ENCODE peak calls at places on chromosome 6, in nine cellular contexts. One of them, this sample, is unnamed.

GRCh38 chr6:118528129-118528528 is 20.0 kb upstream of the PLN start:
- DNase-seq in fibroblast of pulmonary artery: no peak
- DNase-seq in left ventricle myocardium inferior: no peak
- DNase-seq in nephron progenitor cell: no peak
- DNase-seq in SK-N-SH: no peak
- DNase-seq in CD14-positive monocyte: no peak
- DNase-seq in MCF 10A: no peak
- DNase-seq in prostate gland: no peak
- DNase-seq in foreskin fibroblast: no peak
- DNase-seq in this sample: no peak

GRCh38 chr6:132612449-132613116 is 11.5 kb downstream of the TAAR2 start:
- DNase-seq in nephron progenitor cell: no peak
- DNase-seq in foreskin fibroblast: no peak
- DNase-seq in fibroblast of pulmonary artery: no peak
- DNase-seq in left ventricle myocardium inferior: no peak
- DNase-seq in prostate gland: no peak
- DNase-seq in MCF 10A: no peak
- DNase-seq in SK-N-SH: no peak
- DNase-seq in CD14-positive monocyte: no peak
- DNase-seq in this sample: no peak

GRCh38 chr6:101445527-101445926 is 52.0 kb downstream of the GRIK2 start:
- DNase-seq in MCF 10A: no peak
- DNase-seq in left ventricle myocardium inferior: no peak
- DNase-seq in prostate gland: no peak
- DNase-seq in foreskin fibroblast: peak; percentile 47
- DNase-seq in nephron progenitor cell: no peak
- DNase-seq in fibroblast of pulmonary artery: no peak
- DNase-seq in SK-N-SH: no peak
- DNase-seq in CD14-positive monocyte: no peak
- DNase-seq in this sample: no peak

GRCh38 chr6:56764081-56764566 is 121.4 kb upstream of the DST start:
- DNase-seq in CD14-positive monocyte: no peak
- DNase-seq in fibroblast of pulmonary artery: peak; percentile 64
- DNase-seq in foreskin fibroblast: no peak
- DNase-seq in MCF 10A: peak; percentile 59
- DNase-seq in SK-N-SH: peak; percentile 19
- DNase-seq in prostate gland: no peak
- DNase-seq in nephron progenitor cell: no peak
- DNase-seq in left ventricle myocardium inferior: no peak
- DNase-seq in this sample: no peak

GRCh38 chr6:105680131-105680530 is 277.2 kb upstream of the PREP start:
- DNase-seq in foreskin fibroblast: no peak
- DNase-seq in SK-N-SH: no peak
- DNase-seq in fibroblast of pulmonary artery: no peak
- DNase-seq in nephron progenitor cell: no peak
- DNase-seq in MCF 10A: peak; percentile 11
- DNase-seq in CD14-positive monocyte: no peak
- DNase-seq in prostate gland: no peak
- DNase-seq in left ventricle myocardium inferior: no peak
- DNase-seq in this sample: no peak

GRCh38 chr6:161292145-161292544 is 18.3 kb upstream of the AGPAT4 start:
- DNase-seq in CD14-positive monocyte: no peak
- DNase-seq in nephron progenitor cell: no peak
- DNase-seq in foreskin fibroblast: no peak
- DNase-seq in SK-N-SH: no peak
- DNase-seq in MCF 10A: no peak
- DNase-seq in left ventricle myocardium inferior: no peak
- DNase-seq in prostate gland: no peak
- DNase-seq in fibroblast of pulmonary artery: no peak
- DNase-seq in this sample: no peak

GRCh38 chr6:125899726-125900182 is 56.8 kb upstream of the HINT3 start:
- DNase-seq in SK-N-SH: no peak
- DNase-seq in nephron progenitor cell: no peak
- DNase-seq in fibroblast of pulmonary artery: no peak
- DNase-seq in CD14-positive monocyte: no peak
- DNase-seq in MCF 10A: no peak
- DNase-seq in left ventricle myocardium inferior: no peak
- DNase-seq in prostate gland: no peak
- DNase-seq in foreskin fibroblast: no peak
- DNase-seq in this sample: no peak

GRCh38 chr6:105591053-105591452 is 188.2 kb upstream of the PREP start:
- DNase-seq in prostate gland: no peak
- DNase-seq in left ventricle myocardium inferior: no peak
- DNase-seq in foreskin fibroblast: no peak
- DNase-seq in fibroblast of pulmonary artery: peak; percentile 34
- DNase-seq in MCF 10A: peak; percentile 79
- DNase-seq in nephron progenitor cell: no peak
- DNase-seq in CD14-positive monocyte: no peak
- DNase-seq in SK-N-SH: no peak
- DNase-seq in this sample: peak; percentile 53

GRCh38 chr6:1251198-1252155 is 60.4 kb upstream of the FOXQ1 start:
- DNase-seq in CD14-positive monocyte: no peak
- DNase-seq in left ventricle myocardium inferior: no peak
- DNase-seq in SK-N-SH: no peak
- DNase-seq in prostate gland: no peak
- DNase-seq in fibroblast of pulmonary artery: no peak
- DNase-seq in nephron progenitor cell: no peak
- DNase-seq in MCF 10A: no peak
- DNase-seq in foreskin fibroblast: no peak
- DNase-seq in this sample: no peak

GRCh38 chr6:128570439-128571063 is 50.2 kb upstream of the PTPRK start:
- DNase-seq in MCF 10A: peak; percentile 32
- DNase-seq in SK-N-SH: no peak
- DNase-seq in nephron progenitor cell: no peak
- DNase-seq in fibroblast of pulmonary artery: no peak
- DNase-seq in foreskin fibroblast: no peak
- DNase-seq in left ventricle myocardium inferior: no peak
- DNase-seq in CD14-positive monocyte: no peak
- DNase-seq in prostate gland: peak; percentile 47
- DNase-seq in this sample: no peak

GRCh38 chr6:34485321-34486060 is 19.6 kb downstream of the PACSIN1 start:
- DNase-seq in MCF 10A: no peak
- DNase-seq in foreskin fibroblast: no peak
- DNase-seq in CD14-positive monocyte: no peak
- DNase-seq in fibroblast of pulmonary artery: no peak
- DNase-seq in prostate gland: no peak
- DNase-seq in nephron progenitor cell: no peak
- DNase-seq in left ventricle myocardium inferior: no peak
- DNase-seq in SK-N-SH: peak; percentile 10
- DNase-seq in this sample: no peak

GRCh38 chr6:10256113-10256690 is 158.7 kb downstream of the TFAP2A start:
- DNase-seq in SK-N-SH: peak; percentile 7
- DNase-seq in CD14-positive monocyte: no peak
- DNase-seq in MCF 10A: peak; percentile 20
- DNase-seq in fibroblast of pulmonary artery: no peak
- DNase-seq in prostate gland: no peak
- DNase-seq in foreskin fibroblast: peak; percentile 4
- DNase-seq in left ventricle myocardium inferior: no peak
- DNase-seq in nephron progenitor cell: no peak
- DNase-seq in this sample: peak; percentile 11

GRCh38 chr6:26031151-26031594 is 56.1 kb upstream of the HFE start:
- DNase-seq in MCF 10A: no peak
- DNase-seq in CD14-positive monocyte: no peak
- DNase-seq in foreskin fibroblast: no peak
- DNase-seq in left ventricle myocardium inferior: no peak
- DNase-seq in fibroblast of pulmonary artery: no peak
- DNase-seq in prostate gland: no peak
- DNase-seq in SK-N-SH: no peak
- DNase-seq in nephron progenitor cell: no peak
- DNase-seq in this sample: no peak
- TF ChIP-seq CTCF in MCF 10A: no peak
- TF ChIP-seq CTCF in CD14-positive monocyte: no peak
- TF ChIP-seq CTCF in foreskin fibroblast: no peak
- TF ChIP-seq CTCF in left ventricle myocardium inferior: no peak
- TF ChIP-seq CTCF in fibroblast of pulmonary artery: no peak
- TF ChIP-seq CTCF in prostate gland: no peak
- TF ChIP-seq CTCF in SK-N-SH: no peak
- TF ChIP-seq CTCF in nephron progenitor cell: no peak
- TF ChIP-seq CTCF in this sample: no peak

DNA sequence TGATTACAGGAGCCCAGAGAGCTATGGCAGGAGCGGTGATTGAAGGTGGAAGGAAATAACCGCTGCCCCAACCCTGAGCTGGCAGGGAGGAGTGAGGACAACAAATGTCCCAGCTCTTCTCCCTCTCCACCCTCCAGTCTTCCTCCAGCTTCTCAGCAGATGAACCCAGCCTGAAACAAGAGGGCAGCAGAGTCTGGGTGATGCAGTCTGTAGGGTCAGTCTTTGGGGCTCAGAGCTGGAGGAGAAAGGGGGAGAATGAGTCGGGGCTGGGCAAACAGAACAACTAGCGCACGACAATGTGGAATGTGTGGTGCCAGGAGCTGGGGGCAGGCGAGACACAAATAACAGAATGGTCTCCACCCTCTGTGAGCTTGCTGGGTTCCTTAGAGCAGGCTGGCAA is 4.5 kb upstream of the GUCA1A start:
- DNase-seq in left ventricle myocardium inferior: no peak
- DNase-seq in CD14-positive monocyte: no peak
- DNase-seq in foreskin fibroblast: peak; percentile 18
- DNase-seq in SK-N-SH: no peak
- DNase-seq in MCF 10A: no peak
- DNase-seq in prostate gland: no peak
- DNase-seq in fibroblast of pulmonary artery: no peak
- DNase-seq in nephron progenitor cell: no peak
- DNase-seq in this sample: no peak
- TF ChIP-seq CTCF in left ventricle myocardium inferior: no peak
- TF ChIP-seq CTCF in CD14-positive monocyte: no peak
- TF ChIP-seq CTCF in foreskin fibroblast: no peak
- TF ChIP-seq CTCF in SK-N-SH: peak; percentile 12
- TF ChIP-seq CTCF in MCF 10A: no peak
- TF ChIP-seq CTCF in prostate gland: no peak
- TF ChIP-seq CTCF in fibroblast of pulmonary artery: peak; percentile 6
- TF ChIP-seq CTCF in nephron progenitor cell: no peak
- TF ChIP-seq CTCF in this sample: no peak

DNA sequence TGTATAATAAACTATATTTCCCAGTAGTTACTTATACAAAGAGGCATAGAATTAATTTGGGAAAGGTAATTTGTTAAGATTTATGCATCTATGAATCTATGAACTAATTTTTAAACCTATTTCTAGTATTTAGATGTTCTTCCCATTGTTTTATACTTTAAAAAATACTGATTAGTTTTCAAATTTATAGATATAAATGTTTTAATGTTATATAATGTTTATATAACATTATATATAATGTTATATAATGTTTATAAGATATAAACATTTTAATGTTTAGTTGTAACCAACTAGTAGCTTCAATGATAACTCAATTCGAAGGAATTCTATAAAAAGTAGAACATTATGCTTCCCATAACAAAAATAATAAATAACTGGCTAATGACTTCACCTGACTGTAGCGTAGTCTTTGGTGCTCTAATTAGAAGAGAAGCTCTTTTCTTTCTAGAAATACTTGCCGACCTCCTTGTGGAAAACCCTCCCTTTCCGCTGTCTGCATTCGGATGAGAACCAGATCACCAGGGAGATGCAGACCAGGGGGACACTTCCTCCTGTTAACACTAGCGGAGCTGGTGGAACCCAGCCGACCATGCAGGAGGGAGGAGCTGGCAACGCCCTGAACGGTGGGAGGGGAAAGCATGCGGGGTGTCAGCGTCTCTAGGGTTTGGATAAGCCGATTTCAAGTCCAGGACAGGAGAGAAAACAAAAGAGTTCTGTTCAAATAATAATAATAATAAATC is 158.4 kb downstream of the OR2B2 start:
- DNase-seq in fibroblast of pulmonary artery: peak; percentile 85
- DNase-seq in left ventricle myocardium inferior: peak; percentile 53
- DNase-seq in foreskin fibroblast: peak; percentile 80
- DNase-seq in SK-N-SH: peak; percentile 87
- DNase-seq in MCF 10A: peak; percentile 93
- DNase-seq in prostate gland: peak; percentile 26
- DNase-seq in CD14-positive monocyte: no peak
- DNase-seq in nephron progenitor cell: peak; percentile 81
- DNase-seq in this sample: peak; percentile 71
- TF ChIP-seq CTCF in fibroblast of pulmonary artery: peak; percentile 20
- TF ChIP-seq CTCF in left ventricle myocardium inferior: peak; percentile 19
- TF ChIP-seq CTCF in foreskin fibroblast: peak; percentile 9
- TF ChIP-seq CTCF in SK-N-SH: no peak
- TF ChIP-seq CTCF in MCF 10A: no peak
- TF ChIP-seq CTCF in prostate gland: no peak
- TF ChIP-seq CTCF in CD14-positive monocyte: no peak
- TF ChIP-seq CTCF in nephron progenitor cell: peak; percentile 13
- TF ChIP-seq CTCF in this sample: no peak

GRCh38 chr6:20564777-20565176 is 30.5 kb downstream of the CDKAL1 start:
- DNase-seq in CD14-positive monocyte: no peak
- DNase-seq in fibroblast of pulmonary artery: peak; percentile 23
- DNase-seq in prostate gland: no peak
- DNase-seq in left ventricle myocardium inferior: no peak
- DNase-seq in nephron progenitor cell: no peak
- DNase-seq in foreskin fibroblast: no peak
- DNase-seq in SK-N-SH: no peak
- DNase-seq in MCF 10A: no peak
- DNase-seq in this sample: peak; percentile 32

GRCh38 chr6:20563377-20563776 is 29.1 kb downstream of the CDKAL1 start:
- DNase-seq in foreskin fibroblast: no peak
- DNase-seq in SK-N-SH: no peak
- DNase-seq in MCF 10A: no peak
- DNase-seq in prostate gland: no peak
- DNase-seq in fibroblast of pulmonary artery: no peak
- DNase-seq in left ventricle myocardium inferior: no peak
- DNase-seq in CD14-positive monocyte: no peak
- DNase-seq in nephron progenitor cell: no peak
- DNase-seq in this sample: no peak

GRCh38 chr6:20564269-20564668 is 30.0 kb downstream of the CDKAL1 start:
- DNase-seq in foreskin fibroblast: no peak
- DNase-seq in SK-N-SH: no peak
- DNase-seq in CD14-positive monocyte: no peak
- DNase-seq in MCF 10A: peak; percentile 17
- DNase-seq in prostate gland: no peak
- DNase-seq in left ventricle myocardium inferior: no peak
- DNase-seq in nephron progenitor cell: no peak
- DNase-seq in fibroblast of pulmonary artery: peak; percentile 61
- DNase-seq in this sample: peak; percentile 36

GRCh38 chr6:20554817-20555216 is 20.6 kb downstream of the CDKAL1 start:
- DNase-seq in SK-N-SH: no peak
- DNase-seq in CD14-positive monocyte: no peak
- DNase-seq in fibroblast of pulmonary artery: no peak
- DNase-seq in MCF 10A: no peak
- DNase-seq in nephron progenitor cell: no peak
- DNase-seq in foreskin fibroblast: no peak
- DNase-seq in left ventricle myocardium inferior: no peak
- DNase-seq in prostate gland: no peak
- DNase-seq in this sample: no peak

DNA sequence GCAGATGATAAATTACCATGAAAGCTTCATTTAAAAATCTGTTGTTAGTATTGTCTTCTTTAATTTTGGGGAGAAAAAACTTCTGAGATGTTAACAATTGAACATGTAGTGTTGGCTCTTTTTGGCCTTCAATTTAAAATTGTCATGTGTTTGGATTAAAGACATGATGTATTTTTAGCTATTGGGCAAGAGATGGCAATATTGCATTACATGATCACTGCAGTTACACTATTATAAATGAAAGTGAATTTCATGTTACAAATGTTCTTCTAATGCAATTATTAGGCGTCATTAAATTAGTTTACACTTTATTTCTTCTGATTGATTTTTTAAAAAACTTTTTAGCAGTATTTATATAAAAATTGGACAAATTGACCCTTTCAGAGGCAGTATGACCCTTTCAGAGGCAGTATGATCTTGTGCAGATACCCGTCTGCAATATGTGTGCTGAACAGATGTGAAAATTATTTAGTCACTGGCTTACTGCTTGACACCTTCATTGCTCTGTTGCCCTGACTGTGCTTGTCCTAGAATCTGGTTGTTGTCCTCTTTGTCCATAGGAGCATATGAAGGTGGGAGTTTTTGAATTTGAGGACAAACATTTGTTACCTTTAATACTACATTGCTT is 25.8 kb downstream of the CDKAL1 start:
- DNase-seq in prostate gland: no peak
- DNase-seq in SK-N-SH: peak; percentile 35
- DNase-seq in foreskin fibroblast: no peak
- DNase-seq in fibroblast of pulmonary artery: peak; percentile 46
- DNase-seq in nephron progenitor cell: no peak
- DNase-seq in CD14-positive monocyte: no peak
- DNase-seq in MCF 10A: no peak
- DNase-seq in left ventricle myocardium inferior: no peak
- DNase-seq in this sample: no peak
- TF ChIP-seq CTCF in prostate gland: no peak
- TF ChIP-seq CTCF in SK-N-SH: peak; percentile 44
- TF ChIP-seq CTCF in foreskin fibroblast: no peak
- TF ChIP-seq CTCF in fibroblast of pulmonary artery: no peak
- TF ChIP-seq CTCF in nephron progenitor cell: no peak
- TF ChIP-seq CTCF in CD14-positive monocyte: no peak
- TF ChIP-seq CTCF in MCF 10A: no peak
- TF ChIP-seq CTCF in left ventricle myocardium inferior: peak; percentile 11
- TF ChIP-seq CTCF in this sample: no peak

This sample was measured in GM13976.